ENCODE peak calls at places on chromosome 22, in nine cellular contexts. X is epithelial cell of esophagus, I is Caco-2, O is adrenal gland, P is cardiac muscle cell, T is body of pancreas, Z is neural progenitor cell, C is fibroblast of villous mesenchyme, R is AG09309. L is an unnamed sample.

GRCh38 chr22:47406896-47407295 is 644.4 kb downstream of the TBC1D22A start:
- DNase-seq in R (no peak), C (no peak), T (no peak), X (no peak), O (no peak), I (no peak), Z (no peak), P (no peak), L (no peak)

GRCh38 chr22:40030757-40031092 is 36.0 kb downstream of the FAM83F start:
- DNase-seq in X (no peak), C (no peak), Z (peak; percentile 6), R (no peak), I (no peak), O (no peak), P (no peak), T (no peak), L (no peak)

GRCh38 chr22:20904008-20904979 is 12.9 kb upstream of the CRKL start:
- DNase-seq in X (peak; percentile 99), C (peak; percentile 98), P (no peak), I (no peak), Z (no peak), O (peak; percentile 85), R (peak; percentile 97), T (no peak), L (peak; percentile 87)

GRCh38 chr22:21041937-21042336 is 3.8 kb upstream of the LRRC74B start:
- DNase-seq in Z (no peak), P (no peak), O (no peak), T (no peak), X (peak; percentile 70), I (no peak), C (peak; percentile 19), R (no peak), L (peak; percentile 65)

GRCh38 chr22:20280866-20281265 is 12.7 kb upstream of the RTN4R start:
- DNase-seq in P (no peak), R (no peak), I (no peak), X (no peak), T (no peak), C (no peak), O (no peak), Z (no peak), L (no peak)

GRCh38 chr22:30582051-30582450 is 7.6 kb upstream of the GAL3ST1 start:
- DNase-seq in Z (no peak), I (no peak), C (no peak), P (no peak), O (peak; percentile 40), R (no peak), X (no peak), T (no peak), L (no peak)

GRCh38 chr22:19635644-19636043 is 78.7 kb upstream of the SEPTIN5 start:
- DNase-seq in T (no peak), P (no peak), C (no peak), Z (no peak), O (no peak), X (no peak), I (no peak), R (no peak), L (no peak)

GRCh38 chr22:48756146-48757111 is 1071.2 kb downstream of the BRD1 start:
- DNase-seq in Z (no peak), T (no peak), X (no peak), I (no peak), O (peak; percentile 6), P (no peak), C (no peak), R (no peak), L (no peak)

DNA sequence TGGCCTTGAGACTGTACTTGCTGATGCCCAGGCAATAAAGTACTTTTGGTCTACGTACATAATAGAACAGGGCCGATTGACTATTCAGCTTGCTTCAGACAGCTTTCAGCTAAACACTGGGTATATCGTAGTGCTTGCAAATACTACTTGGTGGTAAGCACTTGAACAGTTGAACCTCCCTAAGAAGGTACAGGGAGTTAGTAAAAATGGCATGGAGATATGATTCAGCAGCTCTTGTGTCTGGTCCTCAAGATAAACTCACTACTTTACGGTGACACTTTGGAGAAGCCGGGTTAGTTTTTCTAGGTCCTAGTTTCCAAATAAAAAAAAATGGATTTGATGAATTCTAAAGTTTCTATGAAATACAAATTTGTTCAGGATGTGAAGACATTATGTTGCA is 7.3 kb downstream of the CCDC117 start:
- DNase-seq in I (no peak), T (no peak), Z (no peak), X (no peak), R (no peak), O (no peak), P (no peak), C (no peak), L (no peak)
- H3K4me3 ChIP-seq in I (no peak overlapping the region), T (no peak overlapping the region), Z (no peak overlapping the region), X (no peak overlapping the region), R (no peak overlapping the region), O (no peak overlapping the region), P (no peak overlapping the region), C (no peak overlapping the region), L (no peak overlapping the region)

GRCh38 chr22:36571991-36572390 is 43.0 kb upstream of the EIF3D start:
- DNase-seq in X (no peak), Z (no peak), T (no peak), I (no peak), C (peak; percentile 29), O (no peak), P (no peak), R (no peak), L (no peak)

GRCh38 chr22:36573815-36574350 is 44.9 kb upstream of the EIF3D start:
- DNase-seq in C (no peak), R (no peak), I (no peak), O (no peak), P (no peak), X (no peak), T (no peak), Z (peak; percentile 70), L (no peak)

GRCh38 chr22:36568846-36569245 is 39.9 kb upstream of the EIF3D start:
- DNase-seq in O (no peak), P (no peak), T (no peak), C (no peak), Z (no peak), X (no peak), R (no peak), I (no peak), L (no peak)

GRCh38 chr22:36566720-36567119 is 37.8 kb upstream of the EIF3D start:
- DNase-seq in T (no peak), X (no peak), R (no peak), Z (no peak), C (no peak), P (no peak), I (no peak), O (no peak), L (no peak)

DNA sequence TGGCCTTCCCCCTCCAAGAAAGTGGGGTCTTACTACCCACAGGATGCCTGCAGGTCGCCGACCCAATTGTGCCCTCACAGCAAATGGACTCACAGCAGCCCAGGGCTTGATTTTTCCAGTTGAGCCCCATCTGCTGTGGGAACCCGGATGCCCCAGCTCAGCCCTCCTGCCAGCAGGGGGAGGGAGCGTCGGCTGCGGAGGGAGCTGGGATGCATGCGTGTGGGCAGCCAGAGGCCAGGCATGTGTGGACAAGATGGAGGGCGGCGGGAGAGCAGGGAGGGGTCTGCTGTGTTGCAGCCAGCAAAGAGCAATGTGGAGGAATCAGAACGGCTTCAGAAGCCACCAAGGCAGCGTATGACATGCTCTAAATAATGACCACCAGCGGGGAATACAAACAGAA is 41.0 kb upstream of the EIF3D start:
- DNase-seq in R (no peak), T (no peak), X (peak; percentile 53), C (peak; percentile 30), P (peak; percentile 35), O (no peak), I (peak; percentile 38), Z (peak; percentile 70), L (no peak)
- TF ChIP-seq CTCF in R (peak; percentile 65), T (no peak), X (peak; percentile 67), C (peak; percentile 62), P (peak; percentile 53), O (no peak), I (peak; percentile 26), Z (peak; percentile 51), L (peak; percentile 61)

DNA sequence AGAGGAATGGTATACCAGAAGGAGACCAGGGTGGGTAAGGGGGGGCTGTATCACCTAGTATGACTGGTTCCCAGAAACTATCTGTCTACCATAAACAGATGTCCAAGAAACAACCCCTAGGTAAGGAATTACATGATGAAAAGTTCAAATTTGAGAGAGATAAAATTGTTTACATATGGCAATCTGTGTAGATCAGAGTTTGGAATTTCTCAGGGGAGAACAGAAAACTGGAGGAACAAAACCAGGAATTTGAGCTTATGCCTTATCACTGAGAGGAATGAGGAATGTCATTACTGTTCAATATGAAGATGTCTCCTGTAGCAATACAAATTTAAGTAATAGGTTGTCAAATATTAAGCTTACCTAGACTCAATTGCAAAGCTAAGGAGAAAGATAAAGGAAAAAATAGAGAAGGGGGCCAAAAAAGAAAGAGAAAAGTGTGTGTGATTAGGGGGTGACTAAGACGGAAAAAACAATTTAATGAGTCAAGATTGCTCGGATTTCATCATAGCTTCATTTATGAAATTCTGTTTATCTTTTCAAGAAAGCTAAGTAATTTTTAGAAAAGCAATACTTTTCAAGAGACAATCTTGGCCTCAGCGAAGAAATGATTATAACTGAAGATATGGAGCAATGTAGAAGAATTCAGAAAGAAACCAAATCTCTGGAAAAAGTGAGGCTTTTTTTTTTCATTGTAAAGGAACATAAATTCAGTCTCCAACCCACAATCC is 117.8 kb downstream of the APOL5 start:
- DNase-seq in R (peak; percentile 29), Z (no peak), P (no peak), T (no peak), O (no peak), X (peak; percentile 70), I (peak; percentile 26), C (peak; percentile 78), L (no peak)
- H3K4me3 ChIP-seq in R (peak overlapping the region; percentile 56), Z (peak overlapping the region; percentile 45), P (peak overlapping the region; percentile 90), T (no peak overlapping the region), O (peak overlapping the region; percentile 50), X (peak overlapping the region; percentile 41), I (peak overlapping the region; percentile 54), C (peak overlapping the region; percentile 64), L (peak overlapping the region; percentile 40)

GRCh38 chr22:46397951-46398350 is 62.4 kb downstream of the TRMU start:
- DNase-seq in O (no peak), I (no peak), R (no peak), P (no peak), C (no peak), Z (no peak), X (no peak), T (no peak), L (no peak)

GRCh38 chr22:46393791-46394333 is 58.3 kb downstream of the TRMU start:
- DNase-seq in R (no peak), T (no peak), X (no peak), Z (no peak), I (no peak), O (no peak), P (no peak), C (no peak), L (no peak)

GRCh38 chr22:46394622-46395021 is 59.1 kb downstream of the TRMU start:
- DNase-seq in O (no peak), T (no peak), X (no peak), Z (no peak), C (no peak), I (no peak), P (no peak), R (no peak), L (no peak)

GRCh38 chr22:46397514-46397913 is 62.0 kb downstream of the TRMU start:
- DNase-seq in Z (no peak), P (no peak), R (no peak), C (no peak), O (no peak), T (no peak), X (no peak), I (no peak), L (no peak)

DNA sequence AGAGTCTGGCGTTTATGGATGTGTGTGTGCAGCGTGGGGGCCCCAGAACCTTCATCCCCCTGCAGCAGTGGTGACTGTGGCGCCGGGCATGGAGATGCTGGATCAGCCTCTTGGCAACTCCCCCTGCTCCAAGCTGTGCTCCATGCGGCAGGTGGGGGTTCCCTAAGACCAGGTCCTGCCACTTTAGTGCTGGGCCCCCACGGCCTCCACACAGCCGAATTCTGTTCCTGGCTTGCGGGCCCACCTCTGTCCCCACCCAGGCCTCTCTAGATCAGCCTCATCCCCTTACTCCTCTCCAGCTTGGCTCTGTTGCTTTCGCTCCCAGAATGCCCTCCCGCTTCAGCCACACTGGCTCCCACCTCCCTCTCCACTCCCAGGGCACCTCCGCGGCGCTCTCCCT is 59.6 kb downstream of the TRMU start:
- DNase-seq in Z (no peak), T (no peak), I (no peak), P (no peak), O (no peak), X (no peak), C (no peak), R (no peak), L (no peak)
- TF ChIP-seq CTCF in Z (no peak), T (no peak), I (no peak), P (no peak), O (no peak), X (no peak), C (no peak), R (no peak), L (no peak)

L was measured in astrocyte of the spinal cord.